ENCODE peak calls at places on chromosomes 4 and X, in six cellular contexts. T, X, F, G, L and U are unnamed samples.
A peak's percentile ranks its signal among the peaks of the same experiment; 100 is the strongest.

GRCh38 chr4:28267166-28267565 is 1406.5 kb downstream of the STIM2 start:
- DNase-seq in T (no peak), X (no peak), F (no peak), G (no peak), L (no peak), U (no peak)

GRCh38 chrX:49041683-49042529 is 1.3 kb downstream of the TFE3 start:
- DNase-seq in T (no peak), X (no peak), F (peak; percentile 68), G (peak; percentile 13), L (peak; percentile 69), U (no peak)

GRCh38 chr4:23911675-23912455 is 22.0 kb upstream of the PPARGC1A start:
- DNase-seq in T (no peak), X (no peak), F (no peak), G (peak; percentile 28), L (no peak), U (no peak)

GRCh38 chr4:24235609-24236008 is 345.8 kb upstream of the PPARGC1A start:
- DNase-seq in T (no peak), X (no peak), F (no peak), G (no peak), L (peak; percentile 33), U (no peak)

GRCh38 chr4:142550955-142551354 is 295.1 kb downstream of the INPP4B start:
- DNase-seq in T (no peak), X (no peak), F (no peak), G (no peak), L (peak; percentile 34), U (no peak)

GRCh38 chr4:151665022-151665421 is 95.8 kb downstream of the GATB start:
- DNase-seq in T (no peak), X (no peak), F (no peak), G (no peak), L (no peak), U (no peak)

GRCh38 chr4:8725071-8725841 is 132.7 kb downstream of the CPZ start:
- DNase-seq in T (no peak), X (peak; percentile 55), F (no peak), G (no peak), L (no peak), U (no peak)

GRCh38 chr4:61162116-61162515 is 38.0 kb upstream of the ADGRL3 start:
- DNase-seq in T (no peak), X (no peak), F (no peak), G (no peak), L (peak; percentile 38), U (no peak)

GRCh38 chr4:99002274-99002673 is 6.8 kb downstream of the METAP1 start:
- DNase-seq in T (no peak), X (no peak), F (no peak), G (no peak), L (no peak), U (no peak)

GRCh38 chrX:13377537-13377936 is 57.7 kb upstream of the ATXN3L start:
- DNase-seq in T (no peak), X (no peak), F (peak; percentile 97), G (no peak), L (peak; percentile 95), U (peak; percentile 84)

GRCh38 chrX:136666088-136666487 is 18.1 kb downstream of the CD40LG start:
- DNase-seq in T (no peak), X (no peak), F (no peak), G (peak; percentile 62), L (no peak), U (no peak)

GRCh38 chr4:7021930-7022658 is 21.1 kb upstream of the TADA2B start:
- DNase-seq in T (no peak), X (no peak), F (peak; percentile 36), G (no peak), L (peak; percentile 89), U (peak; percentile 34)

GRCh38 chr4:178306565-178306964 is 864.3 kb upstream of the AGA start:
- DNase-seq in T (no peak), X (no peak), F (peak; percentile 5), G (no peak), L (peak; percentile 52), U (no peak)

GRCh38 chr4:98728433-98728832 is 70.0 kb upstream of the TSPAN5 start:
- DNase-seq in T (no peak), X (no peak), F (peak; percentile 44), G (no peak), L (peak; percentile 83), U (no peak)

GRCh38 chrX:100817340-100817739 is 2.9 kb upstream of the CSTF2 start:
- DNase-seq in T (no peak), X (no peak), F (no peak), G (no peak), L (no peak), U (no peak)

GRCh38 chrX:100819534-100819836 is 706 bp upstream of the CSTF2 start:
- DNase-seq in T (peak; percentile 12), X (no peak), F (no peak), G (no peak), L (no peak), U (no peak)

DNA sequence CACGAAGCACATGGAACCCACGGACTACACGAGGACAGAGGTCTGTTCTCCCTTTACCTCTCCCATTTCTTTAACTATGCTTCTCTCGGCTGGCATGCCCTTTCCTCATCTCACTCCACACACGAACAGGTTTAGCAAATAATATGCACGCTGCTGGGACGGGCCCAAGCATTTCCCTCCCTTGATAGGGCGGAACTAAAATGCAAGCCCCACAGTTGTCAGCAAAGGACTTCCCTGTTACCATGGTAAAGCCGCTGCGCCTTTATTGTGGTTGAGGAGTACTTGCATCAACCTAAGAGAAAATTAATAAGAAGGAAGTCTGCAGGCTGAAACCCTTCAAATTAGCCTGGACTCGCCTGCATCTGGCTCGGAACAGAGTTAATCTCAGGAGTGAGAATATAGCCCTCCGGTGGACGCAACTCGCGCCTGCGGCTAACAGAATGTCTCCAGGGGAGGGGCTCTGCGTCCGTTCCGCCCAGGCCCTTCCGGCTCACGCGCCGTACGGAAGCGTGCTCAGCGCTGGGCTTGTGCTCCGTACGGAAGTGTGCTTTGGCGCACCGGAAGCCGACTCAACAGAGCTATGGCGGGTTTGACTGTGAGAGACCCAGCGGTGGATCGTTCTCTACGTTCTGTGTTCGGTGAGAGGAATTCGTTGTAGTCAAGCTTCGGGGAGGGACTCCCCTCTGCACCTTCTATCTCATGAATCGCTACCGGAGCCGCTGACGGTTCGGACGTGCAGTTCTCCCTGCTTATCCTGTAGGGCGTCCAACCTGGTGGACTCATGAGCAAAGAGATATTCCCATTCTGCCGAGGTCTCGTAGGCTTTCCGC is at the start of gene CSTF2:
- DNase-seq in T (peak; percentile 73), X (peak; percentile 83), F (peak; percentile 79), G (peak; percentile 89), L (peak; percentile 84), U (peak; percentile 39)
- TF ChIP-seq CTCF in T (no peak), X (no peak), F (no peak), G (no peak), L (no peak), U (no peak)

GRCh38 chr4:32189788-32190187 is 1469.6 kb downstream of the PCDH7 start:
- DNase-seq in T (no peak), X (no peak), F (no peak), G (no peak), L (no peak), U (no peak)

GRCh38 chr4:32189130-32189529 is 1469.0 kb downstream of the PCDH7 start:
- DNase-seq in T (no peak), X (no peak), F (no peak), G (no peak), L (no peak), U (no peak)

GRCh38 chr4:32196950-32197688 is 1477.0 kb downstream of the PCDH7 start:
- DNase-seq in T (no peak), X (no peak), F (no peak), G (no peak), L (peak; percentile 4), U (no peak)

GRCh38 chr4:32192363-32192762 is 1472.2 kb downstream of the PCDH7 start:
- DNase-seq in T (no peak), X (no peak), F (no peak), G (no peak), L (no peak), U (no peak)

GRCh38 chr4:32192991-32193390 is 1472.8 kb downstream of the PCDH7 start:
- DNase-seq in T (no peak), X (no peak), F (no peak), G (no peak), L (no peak), U (no peak)
- TF ChIP-seq CTCF in T (no peak), X (no peak), F (no peak), G (no peak), L (no peak), U (no peak)

GRCh38 chr4:169009281-169010124 is 552 bp downstream of the CBR4 start:
- DNase-seq in T (peak; percentile 58), X (peak; percentile 82), F (peak; percentile 65), G (peak; percentile 76), L (peak; percentile 57), U (no peak)

GRCh38 chr4:169000315-169000714 is 9.7 kb downstream of the CBR4 start:
- DNase-seq in T (no peak), X (no peak), F (no peak), G (no peak), L (no peak), U (no peak)

GRCh38 chr4:169008478-169008877 is 1.6 kb downstream of the CBR4 start:
- DNase-seq in T (no peak), X (no peak), F (no peak), G (no peak), L (no peak), U (no peak)

GRCh38 chr4:169010125-169011023 is at the start of gene CBR4:
- DNase-seq in T (peak; percentile 95), X (peak; percentile 97), F (peak; percentile 98), G (peak; percentile 99), L (peak; percentile 99), U (peak; percentile 96)

DNA sequence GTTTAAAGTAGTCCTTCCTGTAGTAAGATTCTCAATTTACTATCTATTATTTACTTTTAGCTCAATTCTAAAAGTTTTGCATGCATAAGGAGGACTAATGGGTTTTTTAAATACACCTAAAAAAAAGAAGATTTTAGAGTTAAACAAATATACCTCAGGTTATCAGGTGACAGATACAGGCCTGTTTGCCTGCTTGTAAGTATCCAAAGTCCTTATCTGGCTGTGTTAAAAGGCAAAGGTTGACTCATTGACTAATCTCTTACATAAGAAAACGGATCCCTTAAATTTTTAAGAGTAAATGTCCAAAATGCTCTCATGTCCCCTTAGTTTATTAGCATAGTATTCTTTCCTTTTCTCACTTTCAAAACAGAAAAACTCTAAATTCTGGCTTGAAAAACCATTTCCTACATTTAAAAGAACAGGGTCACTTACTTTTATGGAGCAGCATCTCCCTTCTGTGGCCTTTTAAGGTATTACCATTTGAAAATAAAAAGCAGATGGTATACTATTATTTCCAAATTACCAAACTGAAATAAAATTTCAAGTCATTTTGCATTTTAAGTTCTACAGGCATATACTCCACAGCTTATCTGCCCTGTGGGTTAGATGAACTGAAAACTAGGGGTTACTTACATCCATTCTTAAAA is 4.5 kb downstream of the CBR4 start:
- DNase-seq in T (no peak), X (no peak), F (peak; percentile 41), G (peak; percentile 10), L (no peak), U (no peak)
- TF ChIP-seq CTCF in T (no peak), X (peak; percentile 18), F (peak; percentile 49), G (peak; percentile 3), L (peak; percentile 44), U (peak; percentile 39)

GRCh38 chrX:30275498-30275897 is 28.6 kb downstream of the MAGEB1 start:
- DNase-seq in T (no peak), X (no peak), F (peak; percentile 54), G (no peak), L (no peak), U (no peak)
- TF ChIP-seq CTCF in T (no peak), X (no peak), F (peak; percentile 39), G (no peak), L (peak; percentile 24), U (peak; percentile 38)